ENCODE peak calls at places on chromosomes 7 and 10, in eight cellular contexts. K is CD4-positive, alpha-beta T cell; V is cardiac muscle cell; X is IMR-90; N is CD8-positive, alpha-beta T cell; A is PC-9; U is A549; S is glutamatergic neuron. L is an unnamed sample.

GRCh38 chr10:58212622-58213021 is 55.1 kb downstream of the IPMK start:
- DNase-seq in V (no peak), K (no peak), S (no peak), U (no peak), A (no peak), X (no peak), N (no peak), L (no peak)

GRCh38 chr7:5594616-5595544 is 171.2 kb upstream of the TNRC18 start:
- DNase-seq in V (peak), U (peak), K (no peak), N (no peak), A (no peak), X (peak), S (peak), L (peak)

GRCh38 chr10:17655567-17656146 is 11.7 kb downstream of the STAM start:
- DNase-seq in X (no peak), S (no peak), N (no peak), K (no peak), V (no peak), A (peak), U (no peak), L (no peak)

GRCh38 chr7:106448992-106449859 is 164.4 kb upstream of the NAMPT start:
- DNase-seq in X (no peak), V (no peak), U (peak), N (no peak), A (peak), S (no peak), K (no peak), L (no peak)

GRCh38 chr10:132899751-132900065 is 42.7 kb downstream of the CFAP46 start:
- DNase-seq in V (no peak), S (no peak), U (no peak), A (no peak), N (no peak), K (no peak), X (no peak), L (no peak)

GRCh38 chr7:22295402-22296264 is 61.3 kb downstream of the RAPGEF5 start:
- DNase-seq in A (no peak), K (no peak), V (peak), X (no peak), N (no peak), U (no peak), S (no peak), L (no peak)

GRCh38 chr7:27723086-27723485 is 16.9 kb upstream of the TAX1BP1 start:
- DNase-seq in K (no peak), X (no peak), U (peak), S (no peak), A (no peak), V (no peak), N (no peak), L (no peak)

GRCh38 chr10:124003070-124003419 is 90.4 kb downstream of the CHST15 start:
- DNase-seq in A (no peak), V (no peak), X (no peak), U (no peak), S (no peak), K (no peak), N (no peak), L (no peak)

GRCh38 chr10:33337335-33337854 is 2.9 kb upstream of the NRP1 start:
- DNase-seq in V (peak), K (no peak), A (no peak), U (peak), N (no peak), S (no peak), X (peak), L (peak)

GRCh38 chr7:27774717-27775328 is 34.9 kb downstream of the TAX1BP1 start:
- DNase-seq in S (no peak), V (peak), A (no peak), U (peak), X (peak), N (no peak), K (no peak), L (no peak)

GRCh38 chr7:65251851-65252620 is 121.6 kb upstream of the ZNF92 start:
- DNase-seq in A (peak), S (peak), U (peak), K (peak), N (peak), X (peak), V (peak), L (peak)

GRCh38 chr7:102898532-102898859 is 14.3 kb upstream of the LRRC17 start:
- DNase-seq in X (no peak), S (no peak), V (no peak), A (no peak), K (no peak), U (no peak), N (no peak), L (no peak)

GRCh38 chr10:31977440-31978157 is 49.0 kb upstream of the ARHGAP12 start:
- DNase-seq in A (peak), V (peak), U (peak), K (no peak), N (no peak), S (no peak), X (peak), L (no peak)

GRCh38 chr10:1362589-1363465 is 306.6 kb downstream of the WDR37 start:
- DNase-seq in A (no peak), V (no peak), S (no peak), K (no peak), U (no peak), N (no peak), X (no peak), L (no peak)

GRCh38 chr7:129832282-129832681 is 120.5 kb downstream of the UBE2H start:
- DNase-seq in S (no peak), N (no peak), A (no peak), X (no peak), V (no peak), U (no peak), K (no peak), L (no peak)

GRCh38 chr10:124060148-124060720 is 33.2 kb downstream of the CHST15 start:
- DNase-seq in K (no peak), A (no peak), N (no peak), V (no peak), S (no peak), U (no peak), X (no peak), L (no peak)

GRCh38 chr10:119177708-119178370 is 773 bp downstream of the PRDX3 start:
- DNase-seq in A (no peak), U (no peak), N (no peak), S (no peak), V (no peak), X (no peak), K (no peak), L (no peak)

GRCh38 chr7:23291957-23292560 is 7.1 kb upstream of the MALSU1 start:
- DNase-seq in K (no peak), S (no peak), X (no peak), U (no peak), V (no peak), N (no peak), A (no peak), L (no peak)

GRCh38 chr7:82732677-82733076 is 289.1 kb upstream of the CACNA2D1 start:
- DNase-seq in U (no peak), N (no peak), A (no peak), X (no peak), V (no peak), S (no peak), K (no peak), L (no peak)

GRCh38 chr7:132328047-132328620 is 248.1 kb downstream of the PLXNA4 start:
- DNase-seq in S (no peak), K (no peak), U (no peak), V (no peak), N (no peak), A (no peak), X (no peak), L (peak)

GRCh38 chr7:98616381-98617050 is 569 bp upstream of the NPTX2 start:
- DNase-seq in A (no peak), U (no peak), V (no peak), S (peak), N (no peak), X (no peak), K (no peak), L (no peak)

GRCh38 chr7:139574618-139575337 is 51.3 kb downstream of the CLEC2L start:
- DNase-seq in S (no peak), V (no peak), A (no peak), U (no peak), X (no peak), K (no peak), N (no peak), L (no peak)

GRCh38 chr10:97540669-97541500 is 31.7 kb upstream of the ANKRD2 start:
- DNase-seq in N (no peak), S (no peak), V (peak), X (no peak), K (no peak), A (no peak), U (no peak), L (no peak)

GRCh38 chr7:137820677-137821420 is 25.9 kb downstream of the DGKI start:
- DNase-seq in A (no peak), K (no peak), V (peak), N (no peak), U (no peak), S (peak), X (peak), L (peak)

GRCh38 chr10:58326967-58327381 is 7.8 kb upstream of the UBE2D1 start:
- DNase-seq in U (no peak), K (no peak), S (no peak), V (peak), X (peak), A (no peak), N (no peak), L (no peak)

GRCh38 chr7:128874140-128875031 is 11.7 kb downstream of the ATP6V1F start:
- DNase-seq in V (no peak), U (no peak), N (no peak), K (no peak), X (no peak), A (peak), S (no peak), L (no peak)

GRCh38 chr7:158011941-158012340 is 575.7 kb downstream of the PTPRN2 start:
- DNase-seq in K (no peak), V (no peak), X (no peak), U (no peak), A (no peak), S (no peak), N (no peak), L (no peak)

GRCh38 chr7:120538335-120538734 is 265.4 kb downstream of the KCND2 start:
- DNase-seq in K (no peak), N (no peak), U (no peak), X (no peak), V (no peak), S (no peak), A (no peak), L (no peak)

GRCh38 chr10:93873427-93874115 is 20.2 kb upstream of the SLC35G1 start:
- DNase-seq in X (peak), N (no peak), A (peak), S (no peak), V (peak), K (no peak), U (peak), L (no peak)

DNA sequence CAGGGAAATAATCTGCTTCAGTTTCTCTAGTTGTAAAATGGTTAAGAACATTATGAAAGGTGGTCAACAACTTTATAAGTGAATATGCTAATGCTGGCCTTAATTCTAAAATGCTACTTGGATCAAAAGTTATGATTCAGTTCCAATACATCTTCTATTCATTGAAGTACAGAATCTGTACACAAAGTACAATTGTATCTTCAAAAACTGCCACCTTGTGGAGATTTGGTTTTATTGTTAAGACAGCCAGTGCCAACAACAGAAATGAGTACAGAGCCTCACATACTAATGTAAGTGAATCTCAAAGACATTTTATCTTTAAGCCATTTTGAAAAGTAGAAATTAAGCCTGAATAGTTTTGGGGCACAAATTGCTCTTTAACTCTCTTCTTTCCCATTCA is 194.0 kb downstream of the CFTR start:
- DNase-seq in V (peak), N (no peak), A (no peak), K (no peak), S (no peak), U (peak), X (peak), L (no peak)
- TF ChIP-seq CTCF in V (peak), N (no peak), A (peak), K (no peak), S (peak), U (peak), X (peak), L (peak)

GRCh38 chr10:48459270-48460147 is 145.4 kb downstream of the ARHGAP22 start:
- DNase-seq in N (no peak), K (no peak), V (no peak), S (no peak), U (no peak), X (no peak), A (no peak), L (no peak)
- TF ChIP-seq CTCF in N (no peak), K (no peak), V (no peak), S (no peak), U (no peak), X (no peak), A (no peak), L (no peak)

GRCh38 chr10:67075381-67076001 is 149.7 kb downstream of the LRRTM3 start:
- DNase-seq in N (no peak), V (no peak), X (no peak), K (no peak), S (no peak), U (no peak), A (no peak), L (no peak)
- TF ChIP-seq CTCF in N (no peak), V (no peak), X (no peak), K (no peak), S (no peak), U (no peak), A (no peak), L (no peak)

DNA sequence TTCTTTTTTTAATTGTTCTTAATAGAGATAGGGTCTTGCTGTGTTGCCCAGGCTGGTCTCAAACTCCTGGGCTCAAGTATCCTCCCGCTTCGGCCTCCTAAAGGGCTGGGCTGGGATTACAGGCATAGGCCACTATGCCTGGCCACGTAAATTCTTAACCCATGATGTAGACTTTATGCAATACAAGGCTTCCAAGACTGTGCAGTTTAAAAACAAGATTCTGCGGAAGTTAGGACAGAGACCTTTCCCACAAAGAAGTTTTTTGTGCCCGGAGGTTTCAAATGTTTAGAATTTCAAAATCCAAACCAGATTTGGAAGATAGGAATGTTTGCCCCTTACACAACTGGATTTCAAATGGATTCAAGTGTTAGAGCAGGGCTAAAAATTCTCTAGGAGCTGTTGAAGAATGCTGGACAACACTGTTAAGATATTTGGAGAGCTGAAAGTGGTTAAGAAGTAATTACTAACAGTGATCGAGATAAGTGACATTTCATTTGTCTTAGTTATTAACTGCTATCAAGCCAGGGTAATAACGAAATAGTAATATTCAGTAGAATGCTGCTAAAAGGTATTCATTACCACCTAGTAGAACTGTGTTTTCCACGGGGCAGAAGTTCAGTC is 7.4 kb downstream of the APBB1IP start:
- DNase-seq in N (no peak), U (no peak), X (no peak), K (no peak), A (no peak), S (no peak), V (no peak), L (no peak)
- TF ChIP-seq CTCF in N (no peak), U (no peak), X (no peak), K (no peak), A (no peak), S (no peak), V (no peak), L (no peak)

GRCh38 chr7:84399661-84400060 is 205.1 kb upstream of the SEMA3A start:
- DNase-seq in V (no peak), A (no peak), S (peak), X (no peak), N (no peak), K (no peak), U (no peak), L (no peak)
- TF ChIP-seq CTCF in V (no peak), A (no peak), S (no peak), X (no peak), N (no peak), K (no peak), U (no peak), L (no peak)

GRCh38 chr7:101218236-101219130 is 518 bp downstream of the ZNHIT1 start:
- DNase-seq in S (no peak), K (no peak), A (no peak), U (no peak), V (no peak), X (peak), N (no peak), L (no peak)

GRCh38 chr7:101217388-101218235 is at the start of the genes PLOD3 and ZNHIT1:
- DNase-seq in V (peak), N (peak), K (peak), X (peak), A (peak), S (peak), U (peak), L (peak)

GRCh38 chr7:101220295-101220694 is 2.3 kb downstream of the ZNHIT1 start:
- DNase-seq in U (no peak), A (no peak), X (no peak), V (no peak), S (no peak), K (no peak), N (no peak), L (no peak)

GRCh38 chr7:101216001-101216859 is 1.2 kb downstream of the PLOD3 start:
- DNase-seq in N (no peak), A (peak), S (no peak), K (no peak), V (peak), X (peak), U (no peak), L (no peak)

GRCh38 chr7:101216860-101217387 is 457 bp downstream of the PLOD3 start:
- DNase-seq in N (no peak), K (no peak), X (no peak), U (no peak), V (no peak), A (no peak), S (no peak), L (no peak)
- TF ChIP-seq CTCF in N (no peak), K (no peak), X (no peak), U (no peak), V (peak), A (no peak), S (no peak), L (no peak)

GRCh38 chr7:51785806-51786205 is 469.2 kb upstream of the COBL start:
- DNase-seq in V (no peak), A (no peak), U (no peak), N (no peak), K (no peak), S (peak), X (no peak), L (no peak)

GRCh38 chr7:51786284-51786683 is 469.7 kb upstream of the COBL start:
- DNase-seq in X (no peak), S (no peak), U (no peak), N (no peak), K (no peak), A (no peak), V (no peak), L (no peak)

GRCh38 chr7:51785171-51785570 is 468.6 kb upstream of the COBL start:
- DNase-seq in A (no peak), V (no peak), U (no peak), S (no peak), X (no peak), K (no peak), N (no peak), L (no peak)

GRCh38 chr7:51789494-51789893 is 472.9 kb upstream of the COBL start:
- DNase-seq in U (no peak), N (no peak), K (no peak), A (no peak), X (no peak), S (no peak), V (no peak), L (no peak)
- TF ChIP-seq CTCF in U (no peak), N (no peak), K (no peak), A (peak), X (no peak), S (no peak), V (no peak), L (peak)

DNA sequence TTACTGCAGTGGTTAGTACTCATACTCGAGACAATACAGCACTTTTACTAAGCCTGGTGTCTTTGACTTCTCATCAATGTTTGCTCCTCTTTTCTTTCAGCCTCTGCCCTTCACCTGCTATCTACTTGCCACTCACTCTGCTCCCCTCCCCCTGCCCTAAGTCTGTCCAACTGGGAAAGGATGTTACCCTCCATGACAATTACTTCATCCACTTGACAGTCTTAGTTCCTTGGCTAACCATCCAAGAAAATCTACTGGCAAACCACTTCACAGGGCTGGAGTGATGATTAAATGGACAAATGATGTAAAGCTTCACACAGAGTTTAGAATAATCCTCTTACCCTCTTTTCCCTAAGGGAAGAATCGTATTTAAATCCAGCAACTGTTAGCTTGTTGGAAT is 8.2 kb upstream of the DLD start:
- DNase-seq in V (no peak), N (no peak), U (no peak), K (no peak), X (no peak), A (no peak), S (no peak), L (no peak)
- TF ChIP-seq CTCF in V (no peak), N (no peak), U (no peak), K (no peak), X (no peak), A (no peak), S (no peak), L (no peak)